ENCODE peak calls at places on chromosomes 6 and 20, in nine cellular contexts. G is GM13976, P is lung, M is dorsolateral prefrontal cortex, X is fibroblast of lung, H is astrocyte of the cerebellum, B is PC-9, S is cardiac muscle cell, F is cardiac fibroblast. Y is an unnamed sample.

GRCh38 chr6:122766256-122766655 is 13.3 kb upstream of the FABP7 start:
- DNase-seq in B (no peak), M (no peak), X (no peak), P (no peak), S (no peak), H (no peak), F (no peak), G (no peak), Y (no peak)

GRCh38 chr6:168641455-168641854 is 200.5 kb downstream of the SMOC2 start:
- DNase-seq in M (no peak), F (peak; percentile 5), S (peak; percentile 36), H (no peak), B (peak; percentile 65), X (no peak), P (no peak), G (no peak), Y (no peak)

GRCh38 chr6:144468709-144469108 is 183.6 kb downstream of the UTRN start:
- DNase-seq in G (no peak), X (no peak), P (no peak), F (no peak), M (no peak), H (no peak), B (no peak), S (no peak), Y (no peak)

GRCh38 chr20:62951143-62951895 is 1.2 kb upstream of the SLC17A9 start:
- DNase-seq in G (no peak), X (no peak), S (no peak), B (no peak), H (no peak), M (no peak), P (no peak), F (no peak), Y (no peak)

GRCh38 chr6:137363805-137364138 is 130.4 kb downstream of the OLIG3 start:
- DNase-seq in S (no peak), X (no peak), G (peak; percentile 24), M (no peak), F (no peak), H (no peak), P (no peak), B (peak; percentile 34), Y (no peak)

GRCh38 chr6:13831623-13832022 is 17.3 kb upstream of the MCUR1 start:
- DNase-seq in X (no peak), F (no peak), B (no peak), M (no peak), G (peak; percentile 47), S (no peak), H (no peak), P (no peak), Y (no peak)

GRCh38 chr6:43737272-43738081 is 32.5 kb upstream of the VEGFA start:
- DNase-seq in X (peak; percentile 72), H (no peak), G (no peak), S (peak; percentile 68), P (no peak), M (no peak), F (peak; percentile 58), B (no peak), Y (no peak)

GRCh38 chr6:16154904-16155303 is 26.0 kb downstream of the MYLIP start:
- DNase-seq in S (peak; percentile 81), F (peak; percentile 87), X (peak; percentile 66), G (no peak), H (peak; percentile 88), B (no peak), P (no peak), M (no peak), Y (no peak)

GRCh38 chr6:158817298-158818007 is 1.7 kb downstream of the EZR start:
- DNase-seq in M (no peak), S (no peak), F (no peak), G (no peak), B (no peak), X (peak; percentile 41), H (no peak), P (peak; percentile 58), Y (no peak)

GRCh38 chr6:161169690-161170089 is 104.2 kb downstream of the AGPAT4 start:
- DNase-seq in G (no peak), P (no peak), H (no peak), M (no peak), X (peak; percentile 60), B (no peak), S (peak; percentile 52), F (peak; percentile 46), Y (no peak)

DNA sequence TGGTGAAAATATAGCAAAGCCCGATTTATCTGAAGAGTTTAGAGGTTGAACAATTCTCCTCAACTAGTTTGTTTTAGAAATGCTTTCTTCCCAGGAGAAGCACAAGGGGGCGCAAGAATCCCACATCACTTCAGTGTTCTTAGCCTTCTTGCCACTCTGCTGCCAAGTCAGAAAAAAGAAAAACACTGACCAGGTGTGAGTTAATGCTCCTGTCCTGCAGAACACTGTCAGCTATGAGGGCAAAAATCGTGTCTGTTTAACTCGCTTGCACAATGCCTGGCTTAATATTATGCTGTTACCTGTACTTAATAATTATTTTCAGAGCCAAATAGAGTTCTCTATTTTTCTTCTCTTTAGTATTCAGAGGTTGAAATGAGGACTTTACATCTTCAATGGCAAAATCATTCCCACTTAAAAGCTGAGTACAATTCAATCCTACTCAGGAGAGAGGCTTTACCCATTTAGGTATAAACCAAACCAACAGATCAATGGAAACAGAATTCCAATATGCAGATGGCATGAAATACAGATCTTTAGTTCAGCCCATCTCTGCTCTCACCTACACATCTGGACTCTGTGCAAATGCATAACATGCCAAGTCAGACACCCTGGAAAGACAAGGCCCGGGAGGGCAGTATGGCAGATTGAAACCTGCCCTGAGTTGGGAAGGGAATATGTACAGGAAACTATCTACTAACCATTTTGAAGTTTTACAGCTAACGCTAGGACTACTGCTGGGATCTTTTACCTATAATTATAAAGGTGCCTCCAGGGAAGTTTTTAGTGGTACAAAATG is 71.4 kb upstream of the TULP1 start:
- DNase-seq in G (peak; percentile 54), B (peak; percentile 63), M (peak; percentile 59), F (peak; percentile 86), P (peak; percentile 67), S (peak; percentile 84), X (peak; percentile 84), H (peak; percentile 70), Y (peak; percentile 60)
- TF ChIP-seq CTCF in G (peak; percentile 71), B (peak; percentile 91), M (peak; percentile 91), F (peak; percentile 79), P (peak; percentile 87), S (peak; percentile 79), X (peak; percentile 83), H (peak; percentile 80), Y (peak; percentile 97)

GRCh38 chr6:150068173-150068785 is 642 bp downstream of the ULBP3 start:
- DNase-seq in B (no peak), H (no peak), M (no peak), X (no peak), F (peak; percentile 6), G (no peak), P (no peak), S (no peak), Y (no peak)

GRCh38 chr6:150072201-150072600 is 3.3 kb upstream of the ULBP3 start:
- DNase-seq in M (no peak), B (peak; percentile 85), X (peak; percentile 10), G (no peak), H (no peak), P (peak; percentile 87), F (peak; percentile 10), S (peak; percentile 14), Y (no peak)

GRCh38 chr6:150070236-150070860 is 1.4 kb upstream of the ULBP3 start:
- DNase-seq in P (no peak), X (no peak), H (no peak), M (no peak), S (no peak), B (no peak), G (no peak), F (no peak), Y (no peak)

GRCh38 chr6:150069707-150070106 is 786 bp upstream of the ULBP3 start:
- DNase-seq in P (no peak), X (peak; percentile 21), B (no peak), S (no peak), G (no peak), F (no peak), M (peak; percentile 75), H (no peak), Y (no peak)

GRCh38 chr6:150068786-150069648 is at the start of gene ULBP3:
- DNase-seq in H (peak; percentile 73), P (peak; percentile 94), B (peak; percentile 84), G (peak; percentile 90), F (peak; percentile 96), M (peak; percentile 84), S (peak; percentile 95), X (peak; percentile 91), Y (peak; percentile 35)
- TF ChIP-seq CTCF in H (peak; percentile 53), P (peak; percentile 31), B (peak; percentile 56), G (peak; percentile 33), F (peak; percentile 59), M (peak; percentile 52), S (peak; percentile 55), X (peak; percentile 55), Y (peak; percentile 19)

DNA sequence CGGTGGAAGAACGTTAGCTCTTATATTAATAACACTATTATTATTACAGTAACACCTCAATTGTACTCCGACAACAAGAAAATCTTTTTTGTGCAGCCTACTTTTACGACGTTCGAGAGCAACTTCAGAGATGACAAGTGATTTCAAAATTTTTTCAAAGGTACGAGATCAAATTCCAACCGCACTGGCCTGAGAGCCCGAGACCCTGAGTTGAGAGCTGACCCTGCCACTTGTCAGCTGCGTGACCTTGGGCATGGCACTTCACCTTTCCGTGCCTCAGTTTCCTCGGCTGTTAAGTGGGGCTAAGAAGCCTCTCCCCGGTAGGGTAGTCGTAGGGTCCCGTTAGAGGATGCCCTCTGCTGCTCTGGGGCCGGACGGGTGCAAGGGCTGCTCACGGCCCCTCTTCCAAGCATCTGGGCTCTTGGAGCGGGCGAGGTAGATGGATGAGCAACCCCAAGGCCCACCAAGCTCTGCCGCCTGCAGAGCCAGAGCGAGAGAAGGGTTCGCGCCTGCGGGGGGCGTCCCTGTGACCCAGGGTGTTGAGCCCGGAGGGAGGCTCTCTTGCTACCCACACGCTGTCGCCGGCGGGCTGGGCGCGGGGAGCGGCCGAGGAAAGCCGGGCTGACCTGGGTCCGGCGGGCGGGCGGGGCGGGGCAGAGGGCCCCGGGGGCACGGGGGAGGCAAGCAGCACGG is 510 bp downstream of the NDRG3 start:
- DNase-seq in H (no peak), X (no peak), P (peak; percentile 33), S (peak; percentile 8), M (peak; percentile 62), B (no peak), F (no peak), G (no peak), Y (no peak)
- TF ChIP-seq CTCF in H (no peak), X (no peak), P (no peak), S (no peak), M (no peak), B (no peak), F (no peak), G (no peak), Y (peak; percentile 24)

DNA sequence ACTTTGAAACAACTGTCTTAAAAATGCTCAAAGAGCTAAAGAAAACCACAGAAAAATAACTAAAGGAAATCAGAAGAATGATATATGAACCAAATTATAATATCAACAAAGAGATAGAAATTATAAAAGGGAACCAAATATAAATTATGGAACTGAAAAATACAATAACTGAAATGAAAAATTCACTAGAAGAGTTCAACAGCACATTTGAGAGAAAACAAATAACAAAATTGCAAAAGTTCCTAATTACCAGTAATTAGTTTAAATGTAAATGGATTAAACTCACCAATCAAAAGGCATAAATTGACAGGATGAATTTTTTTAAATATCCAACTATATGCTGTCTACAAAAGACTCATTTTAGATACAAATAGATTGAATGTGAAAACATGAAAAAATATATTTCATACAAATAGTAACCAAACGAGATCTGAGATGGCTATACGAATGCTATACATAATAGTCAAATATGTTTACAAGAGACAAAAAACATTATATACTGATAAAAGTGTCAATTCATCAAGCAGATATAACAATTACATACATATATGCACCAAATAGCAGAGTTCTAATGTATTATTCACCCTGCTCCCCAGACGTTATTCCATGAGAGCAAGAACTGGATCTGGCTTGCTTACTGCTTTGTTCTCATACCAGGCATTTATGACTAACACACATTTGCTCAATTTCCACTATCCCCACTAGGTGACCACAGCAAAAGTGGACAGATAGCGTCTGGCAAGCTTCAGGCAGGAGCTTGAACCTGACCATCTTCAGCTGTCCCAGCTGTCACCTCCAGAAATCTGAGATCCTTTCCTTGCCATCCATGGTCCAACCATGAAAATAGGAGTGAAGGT is 72.4 kb upstream of the SIRPA start:
- DNase-seq in F (peak; percentile 56), M (no peak), S (peak; percentile 65), H (no peak), X (no peak), P (no peak), B (no peak), G (no peak), Y (no peak)
- TF ChIP-seq CTCF in F (peak; percentile 28), M (no peak), S (peak; percentile 24), H (peak; percentile 16), X (no peak), P (no peak), B (no peak), G (no peak), Y (no peak)